ENCODE peak calls at places on chromosomes 6 and 20, in six cellular contexts. H, I, Y, Q, T and S are unnamed samples.

GRCh38 chr20:44615169-44615791 is 32.9 kb downstream of the PKIG start:
- DNase-seq in H (no peak), I (no peak), Y (no peak), Q (no peak), T (no peak), S (no peak)

GRCh38 chr20:53606364-53606985 is 12.8 kb upstream of the ZNF217 start:
- DNase-seq in H (no peak), I (no peak), Y (no peak), Q (no peak), T (no peak), S (peak)

GRCh38 chr6:31460361-31461025 is 37.5 kb upstream of the MICB start:
- DNase-seq in H (no peak), I (no peak), Y (no peak), Q (no peak), T (no peak), S (no peak)

GRCh38 chr6:4906293-4906941 is 97.4 kb downstream of the RPP40 start:
- DNase-seq in H (no peak), I (no peak), Y (no peak), Q (no peak), T (no peak), S (no peak)

GRCh38 chr20:39702716-39703349 is 740.7 kb downstream of the DHX35 start:
- DNase-seq in H (no peak), I (no peak), Y (no peak), Q (no peak), T (no peak), S (no peak)

GRCh38 chr6:291148-291696 is 1.1 kb upstream of the DUSP22 start:
- DNase-seq in H (no peak), I (no peak), Y (peak), Q (no peak), T (no peak), S (no peak)

GRCh38 chr20:45359406-45360148 is 3.4 kb upstream of the SYS1 start:
- DNase-seq in H (peak), I (no peak), Y (no peak), Q (no peak), T (no peak), S (no peak)

GRCh38 chr6:31079656-31080261 is 32.6 kb downstream of the C6orf15 start:
- DNase-seq in H (peak), I (peak), Y (no peak), Q (peak), T (peak), S (peak)

GRCh38 chr20:34824861-34825529 is 456 bp downstream of the NCOA6 start:
- DNase-seq in H (peak), I (peak), Y (peak), Q (peak), T (peak), S (peak)

GRCh38 chr20:35866446-35867202 is 87.7 kb downstream of the SCAND1 start:
- DNase-seq in H (no peak), I (no peak), Y (no peak), Q (no peak), T (no peak), S (peak)

GRCh38 chr6:16080204-16080603 is 48.7 kb upstream of the MYLIP start:
- DNase-seq in H (no peak), I (no peak), Y (no peak), Q (no peak), T (no peak), S (no peak)

DNA sequence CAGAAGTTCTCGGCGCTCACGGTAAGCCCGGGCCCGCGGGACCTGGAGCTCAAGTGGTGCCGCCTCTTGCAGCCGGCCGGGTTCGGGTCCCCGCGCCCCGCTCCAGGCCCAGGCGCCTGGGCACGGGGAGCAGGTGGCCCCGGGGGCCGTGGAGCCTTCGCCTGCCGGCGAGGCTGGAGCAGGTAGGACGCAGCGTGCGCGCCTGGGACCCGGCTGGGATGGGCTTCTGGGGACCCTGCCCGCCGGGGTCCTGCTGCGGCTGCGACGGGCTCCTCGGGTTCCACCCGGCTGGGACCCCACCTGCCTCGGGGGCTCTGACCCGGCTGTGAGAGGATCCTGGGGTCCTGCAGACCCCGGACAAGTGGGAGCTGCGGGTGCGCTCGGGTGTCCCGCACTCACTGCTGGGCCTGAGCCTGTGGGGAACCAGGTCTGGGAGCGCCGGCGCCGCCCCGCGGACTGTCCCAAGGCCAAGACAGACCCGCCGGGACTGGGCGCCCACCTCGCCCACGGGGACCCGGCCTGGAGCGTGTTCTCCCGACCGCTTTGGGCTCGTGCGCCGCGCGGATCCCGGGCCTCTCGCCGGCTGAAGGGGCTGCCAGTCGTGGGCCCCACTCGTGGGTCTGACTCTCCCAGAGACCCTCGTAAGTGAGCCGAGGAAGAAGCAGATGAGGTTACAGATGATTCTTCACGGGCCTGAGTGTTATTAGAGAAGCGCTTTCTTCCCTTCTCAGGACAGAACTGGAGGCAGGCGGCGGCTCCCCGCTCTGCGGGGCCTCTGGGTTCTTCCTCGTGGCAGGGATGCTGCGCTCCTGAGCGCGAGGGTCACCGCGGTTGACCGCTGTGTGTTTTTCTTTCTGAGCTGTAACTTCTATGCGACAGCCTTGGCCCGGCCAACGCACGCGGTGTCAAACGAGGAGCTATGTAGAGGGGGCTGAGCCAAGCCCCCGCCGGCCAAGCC is 729 bp downstream of the SMOC2 start:
- DNase-seq in H (peak), I (no peak), Y (no peak), Q (peak), T (no peak), S (no peak)
- TF ChIP-seq CTCF in H (no peak), I (no peak), Y (no peak), Q (no peak), T (no peak), S (no peak)

GRCh38 chr6:14464049-14464448 is 346.5 kb downstream of the CD83 start:
- DNase-seq in H (peak), I (no peak), Y (no peak), Q (no peak), T (no peak), S (no peak)
- TF ChIP-seq CTCF in H (peak), I (no peak), Y (no peak), Q (no peak), T (no peak), S (no peak)

DNA sequence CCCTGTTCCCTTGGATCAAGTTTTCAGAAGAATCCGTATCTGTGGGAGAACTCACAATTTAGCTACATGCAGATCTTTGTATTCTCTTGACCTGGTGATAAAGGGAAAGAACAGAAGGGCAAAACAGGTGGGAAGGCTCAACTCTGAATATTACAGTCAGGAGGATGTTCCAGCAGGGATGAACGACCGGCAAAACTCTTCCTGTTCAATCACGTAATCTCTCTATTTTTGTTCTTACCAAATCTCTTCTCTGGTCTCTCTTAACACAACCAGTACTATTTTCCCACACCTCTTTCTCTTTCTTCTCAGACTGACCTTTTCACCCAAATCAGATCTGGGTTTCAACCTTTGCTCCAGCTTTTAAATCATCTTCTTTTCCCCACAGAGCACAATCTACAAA is 371.4 kb downstream of the BTBD9 start:
- DNase-seq in H (no peak), I (no peak), Y (no peak), Q (no peak), T (no peak), S (no peak)
- TF ChIP-seq CTCF in H (no peak), I (no peak), Y (no peak), Q (no peak), T (no peak), S (no peak)

DNA sequence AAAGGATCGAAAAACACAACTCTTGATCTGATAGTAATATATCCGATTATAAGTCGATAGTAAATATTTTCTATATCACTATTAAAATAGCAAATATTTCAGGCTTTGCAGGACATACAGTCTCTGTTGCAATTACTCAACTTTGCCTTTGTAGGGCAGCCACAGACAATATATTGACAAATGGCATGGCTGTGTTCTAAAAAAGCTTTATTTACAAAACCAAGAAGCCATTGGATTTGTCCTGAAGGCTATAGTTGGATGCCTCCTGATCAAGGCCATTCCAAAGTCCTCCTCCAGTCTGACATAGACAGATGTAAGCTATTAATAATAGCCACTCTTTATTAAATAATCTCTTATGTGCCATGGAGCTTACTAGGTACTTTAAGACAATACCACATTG is 5.9 kb downstream of the OCSTAMP start:
- DNase-seq in H (no peak), I (no peak), Y (no peak), Q (no peak), T (no peak), S (no peak)
- TF ChIP-seq CTCF in H (no peak), I (no peak), Y (no peak), Q (no peak), T (no peak), S (no peak)